ENCODE peak calls at places on chromosomes 5 and 9, in seven cellular contexts. One of them, this sample, is unnamed.

GRCh38 chr5:170865622-170866021 is 3.8 kb downstream of the RANBP17 start:
- DNase-seq in spleen: no peak
- DNase-seq in breast epithelium: no peak
- DNase-seq in mesenchymal stem cell: no peak
- DNase-seq in cardiac muscle cell: no peak
- DNase-seq in heart left ventricle: no peak
- DNase-seq in naive thymus-derived CD4-positive, alpha-beta T cell: no peak
- DNase-seq in this sample: no peak

GRCh38 chr5:147809830-147810666 is 21.4 kb downstream of the SPINK1 start:
- DNase-seq in naive thymus-derived CD4-positive, alpha-beta T cell: no peak
- DNase-seq in cardiac muscle cell: no peak
- DNase-seq in spleen: no peak
- DNase-seq in heart left ventricle: no peak
- DNase-seq in mesenchymal stem cell: no peak
- DNase-seq in breast epithelium: no peak
- DNase-seq in this sample: no peak

GRCh38 chr5:128358826-128359225 is 179.2 kb downstream of the FBN2 start:
- DNase-seq in cardiac muscle cell: peak; percentile 21
- DNase-seq in mesenchymal stem cell: no peak
- DNase-seq in heart left ventricle: no peak
- DNase-seq in spleen: no peak
- DNase-seq in naive thymus-derived CD4-positive, alpha-beta T cell: no peak
- DNase-seq in breast epithelium: no peak
- DNase-seq in this sample: peak; percentile 22

GRCh38 chr9:31140316-31140715 is 1244.1 kb upstream of the ACO1 start:
- DNase-seq in cardiac muscle cell: peak; percentile 59
- DNase-seq in heart left ventricle: no peak
- DNase-seq in spleen: no peak
- DNase-seq in breast epithelium: no peak
- DNase-seq in mesenchymal stem cell: peak; percentile 29
- DNase-seq in naive thymus-derived CD4-positive, alpha-beta T cell: no peak
- DNase-seq in this sample: peak; percentile 4

GRCh38 chr5:181241393-181241975 is 2.2 kb downstream of the RACK1 start:
- DNase-seq in spleen: no peak
- DNase-seq in breast epithelium: no peak
- DNase-seq in heart left ventricle: no peak
- DNase-seq in cardiac muscle cell: peak; percentile 85
- DNase-seq in naive thymus-derived CD4-positive, alpha-beta T cell: no peak
- DNase-seq in mesenchymal stem cell: peak; percentile 91
- DNase-seq in this sample: peak; percentile 80

GRCh38 chr9:101677864-101678263 is 60.6 kb downstream of the GRIN3A start:
- DNase-seq in cardiac muscle cell: no peak
- DNase-seq in spleen: no peak
- DNase-seq in breast epithelium: no peak
- DNase-seq in naive thymus-derived CD4-positive, alpha-beta T cell: no peak
- DNase-seq in mesenchymal stem cell: no peak
- DNase-seq in heart left ventricle: no peak
- DNase-seq in this sample: no peak

GRCh38 chr9:69376651-69377050 is 51.6 kb downstream of the ENTREP1 start:
- DNase-seq in spleen: no peak
- DNase-seq in breast epithelium: peak; percentile 61
- DNase-seq in mesenchymal stem cell: peak; percentile 76
- DNase-seq in heart left ventricle: peak; percentile 51
- DNase-seq in naive thymus-derived CD4-positive, alpha-beta T cell: no peak
- DNase-seq in cardiac muscle cell: peak; percentile 95
- DNase-seq in this sample: peak; percentile 72

GRCh38 chr9:99039388-99040182 is 65.3 kb upstream of the TGFBR1 start:
- DNase-seq in heart left ventricle: no peak
- DNase-seq in mesenchymal stem cell: peak; percentile 31
- DNase-seq in breast epithelium: no peak
- DNase-seq in naive thymus-derived CD4-positive, alpha-beta T cell: no peak
- DNase-seq in cardiac muscle cell: no peak
- DNase-seq in spleen: no peak
- DNase-seq in this sample: peak; percentile 61

GRCh38 chr5:168766038-168766700 is 187.0 kb upstream of the PANK3 start:
- DNase-seq in spleen: no peak
- DNase-seq in mesenchymal stem cell: no peak
- DNase-seq in heart left ventricle: no peak
- DNase-seq in breast epithelium: no peak
- DNase-seq in naive thymus-derived CD4-positive, alpha-beta T cell: no peak
- DNase-seq in cardiac muscle cell: no peak
- DNase-seq in this sample: no peak

GRCh38 chr5:122099060-122099790 is 21.2 kb upstream of the LOX start:
- DNase-seq in naive thymus-derived CD4-positive, alpha-beta T cell: no peak
- DNase-seq in heart left ventricle: no peak
- DNase-seq in spleen: no peak
- DNase-seq in cardiac muscle cell: peak; percentile 61
- DNase-seq in mesenchymal stem cell: peak; percentile 90
- DNase-seq in breast epithelium: no peak
- DNase-seq in this sample: peak; percentile 39

GRCh38 chr5:172722309-172722815 is 48.6 kb downstream of the DUSP1 start:
- DNase-seq in mesenchymal stem cell: peak; percentile 45
- DNase-seq in naive thymus-derived CD4-positive, alpha-beta T cell: no peak
- DNase-seq in cardiac muscle cell: no peak
- DNase-seq in heart left ventricle: no peak
- DNase-seq in breast epithelium: no peak
- DNase-seq in spleen: no peak
- DNase-seq in this sample: no peak

GRCh38 chr9:129580211-129580915 is 40.5 kb downstream of the C9orf50 start:
- DNase-seq in spleen: no peak
- DNase-seq in cardiac muscle cell: no peak
- DNase-seq in naive thymus-derived CD4-positive, alpha-beta T cell: no peak
- DNase-seq in breast epithelium: no peak
- DNase-seq in mesenchymal stem cell: no peak
- DNase-seq in heart left ventricle: no peak
- DNase-seq in this sample: no peak

GRCh38 chr5:99061711-99062110 is 132.9 kb upstream of the CHD1 start:
- DNase-seq in heart left ventricle: no peak
- DNase-seq in mesenchymal stem cell: peak; percentile 37
- DNase-seq in spleen: no peak
- DNase-seq in cardiac muscle cell: no peak
- DNase-seq in breast epithelium: no peak
- DNase-seq in naive thymus-derived CD4-positive, alpha-beta T cell: no peak
- DNase-seq in this sample: peak; percentile 19

GRCh38 chr9:116008278-116008677 is 145.3 kb upstream of the PAPPA start:
- DNase-seq in spleen: no peak
- DNase-seq in heart left ventricle: no peak
- DNase-seq in naive thymus-derived CD4-positive, alpha-beta T cell: no peak
- DNase-seq in cardiac muscle cell: no peak
- DNase-seq in mesenchymal stem cell: no peak
- DNase-seq in breast epithelium: no peak
- DNase-seq in this sample: no peak

GRCh38 chr5:41402845-41403244 is 107.6 kb downstream of the PLCXD3 start:
- DNase-seq in spleen: no peak
- DNase-seq in naive thymus-derived CD4-positive, alpha-beta T cell: no peak
- DNase-seq in heart left ventricle: no peak
- DNase-seq in breast epithelium: no peak
- DNase-seq in mesenchymal stem cell: no peak
- DNase-seq in cardiac muscle cell: no peak
- DNase-seq in this sample: no peak

GRCh38 chr5:77208507-77209163 is 1.8 kb upstream of the PDE8B start:
- DNase-seq in mesenchymal stem cell: no peak
- DNase-seq in heart left ventricle: no peak
- DNase-seq in cardiac muscle cell: no peak
- DNase-seq in breast epithelium: no peak
- DNase-seq in spleen: no peak
- DNase-seq in naive thymus-derived CD4-positive, alpha-beta T cell: no peak
- DNase-seq in this sample: no peak

GRCh38 chr9:114155967-114156294 is 594 bp downstream of the COL27A1 start:
- DNase-seq in naive thymus-derived CD4-positive, alpha-beta T cell: no peak
- DNase-seq in spleen: no peak
- DNase-seq in heart left ventricle: no peak
- DNase-seq in mesenchymal stem cell: no peak
- DNase-seq in cardiac muscle cell: no peak
- DNase-seq in breast epithelium: no peak
- DNase-seq in this sample: no peak

GRCh38 chr9:133184971-133185370 is 21.3 kb upstream of the GBGT1 start:
- DNase-seq in breast epithelium: peak; percentile 54
- DNase-seq in spleen: no peak
- DNase-seq in heart left ventricle: peak; percentile 43
- DNase-seq in naive thymus-derived CD4-positive, alpha-beta T cell: peak; percentile 42
- DNase-seq in mesenchymal stem cell: peak; percentile 82
- DNase-seq in cardiac muscle cell: peak; percentile 90
- DNase-seq in this sample: no peak

GRCh38 chr9:135098400-135099105 is 11.1 kb downstream of the OLFM1 start:
- DNase-seq in naive thymus-derived CD4-positive, alpha-beta T cell: no peak
- DNase-seq in mesenchymal stem cell: no peak
- DNase-seq in spleen: no peak
- DNase-seq in heart left ventricle: no peak
- DNase-seq in cardiac muscle cell: peak; percentile 30
- DNase-seq in breast epithelium: no peak
- DNase-seq in this sample: no peak

GRCh38 chr5:107812570-107813141 is 141.9 kb upstream of the EFNA5 start:
- DNase-seq in heart left ventricle: peak; percentile 54
- DNase-seq in naive thymus-derived CD4-positive, alpha-beta T cell: no peak
- DNase-seq in spleen: no peak
- DNase-seq in breast epithelium: no peak
- DNase-seq in mesenchymal stem cell: peak; percentile 80
- DNase-seq in cardiac muscle cell: peak; percentile 9
- DNase-seq in this sample: peak; percentile 63

GRCh38 chr5:110401881-110402280 is 324.6 kb downstream of the TMEM232 start:
- DNase-seq in naive thymus-derived CD4-positive, alpha-beta T cell: no peak
- DNase-seq in mesenchymal stem cell: peak; percentile 67
- DNase-seq in heart left ventricle: no peak
- DNase-seq in breast epithelium: no peak
- DNase-seq in spleen: no peak
- DNase-seq in cardiac muscle cell: peak; percentile 13
- DNase-seq in this sample: no peak

GRCh38 chr5:149298857-149299404 is 27.3 kb downstream of the AFAP1L1 start:
- DNase-seq in spleen: no peak
- DNase-seq in naive thymus-derived CD4-positive, alpha-beta T cell: no peak
- DNase-seq in cardiac muscle cell: peak; percentile 30
- DNase-seq in mesenchymal stem cell: no peak
- DNase-seq in heart left ventricle: peak; percentile 50
- DNase-seq in breast epithelium: no peak
- DNase-seq in this sample: no peak

GRCh38 chr5:149300441-149300840 is 28.8 kb downstream of the AFAP1L1 start:
- DNase-seq in mesenchymal stem cell: no peak
- DNase-seq in breast epithelium: no peak
- DNase-seq in cardiac muscle cell: no peak
- DNase-seq in heart left ventricle: no peak
- DNase-seq in spleen: no peak
- DNase-seq in naive thymus-derived CD4-positive, alpha-beta T cell: no peak
- DNase-seq in this sample: no peak

GRCh38 chr5:149297340-149298023 is 25.8 kb downstream of the AFAP1L1 start:
- DNase-seq in naive thymus-derived CD4-positive, alpha-beta T cell: no peak
- DNase-seq in cardiac muscle cell: no peak
- DNase-seq in spleen: no peak
- DNase-seq in mesenchymal stem cell: peak; percentile 25
- DNase-seq in breast epithelium: no peak
- DNase-seq in heart left ventricle: peak; percentile 61
- DNase-seq in this sample: no peak

GRCh38 chr5:149299451-149300054 is 27.9 kb downstream of the AFAP1L1 start:
- DNase-seq in spleen: no peak
- DNase-seq in cardiac muscle cell: no peak
- DNase-seq in breast epithelium: no peak
- DNase-seq in heart left ventricle: no peak
- DNase-seq in naive thymus-derived CD4-positive, alpha-beta T cell: no peak
- DNase-seq in mesenchymal stem cell: no peak
- DNase-seq in this sample: no peak

GRCh38 chr5:149298163-149298562 is 26.5 kb downstream of the AFAP1L1 start:
- DNase-seq in naive thymus-derived CD4-positive, alpha-beta T cell: peak; percentile 66
- DNase-seq in heart left ventricle: no peak
- DNase-seq in cardiac muscle cell: no peak
- DNase-seq in spleen: no peak
- DNase-seq in mesenchymal stem cell: no peak
- DNase-seq in breast epithelium: no peak
- DNase-seq in this sample: no peak
- H3K4me1 ChIP-seq in naive thymus-derived CD4-positive, alpha-beta T cell: no peaks in the 10 kb centered on the region
- H3K4me1 ChIP-seq in heart left ventricle: peaks cover 61% of the 10 kb centered on the region
- H3K4me1 ChIP-seq in cardiac muscle cell: peaks cover 20% of the 10 kb centered on the region
- H3K4me1 ChIP-seq in spleen: peaks cover 15% of the 10 kb centered on the region
- H3K4me1 ChIP-seq in mesenchymal stem cell: peaks cover 15% of the 10 kb centered on the region
- H3K4me1 ChIP-seq in breast epithelium: no peaks in the 10 kb centered on the region
- H3K4me1 ChIP-seq in this sample: no peaks in the 10 kb centered on the region

DNA sequence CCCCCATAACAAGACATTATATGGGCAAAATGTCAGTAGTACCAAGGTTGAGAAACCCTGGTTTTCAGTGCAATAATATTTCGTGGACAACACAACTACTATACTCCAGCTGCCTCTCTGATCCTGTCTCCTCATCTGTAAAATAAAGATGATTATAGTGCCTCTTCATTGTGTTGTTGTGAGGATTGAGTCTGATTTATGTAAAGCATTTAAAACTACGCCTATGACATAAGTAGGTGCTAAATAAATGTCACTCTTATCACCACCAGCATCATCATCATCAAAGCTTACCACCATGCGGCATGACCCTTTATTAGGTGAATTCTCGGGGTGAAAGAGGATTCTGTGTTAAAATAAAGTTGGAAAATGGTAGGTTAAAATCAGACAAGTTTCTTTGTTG is 67.8 kb upstream of the IFNE start:
- DNase-seq in naive thymus-derived CD4-positive, alpha-beta T cell: no peak
- DNase-seq in spleen: no peak
- DNase-seq in mesenchymal stem cell: no peak
- DNase-seq in heart left ventricle: no peak
- DNase-seq in cardiac muscle cell: no peak
- DNase-seq in breast epithelium: no peak
- DNase-seq in this sample: no peak
- H3K4me1 ChIP-seq in naive thymus-derived CD4-positive, alpha-beta T cell: no peaks in the 10 kb centered on the region
- H3K4me1 ChIP-seq in spleen: no peaks in the 10 kb centered on the region
- H3K4me1 ChIP-seq in mesenchymal stem cell: peaks cover 3% of the 10 kb centered on the region
- H3K4me1 ChIP-seq in heart left ventricle: no peaks in the 10 kb centered on the region
- H3K4me1 ChIP-seq in cardiac muscle cell: no peaks in the 10 kb centered on the region
- H3K4me1 ChIP-seq in breast epithelium: peaks cover 4% of the 10 kb centered on the region
- H3K4me1 ChIP-seq in this sample: peaks cover 14% of the 10 kb centered on the region

GRCh38 chr5:78540335-78541057 is 108.1 kb downstream of the LHFPL2 start:
- DNase-seq in breast epithelium: peak; percentile 75
- DNase-seq in naive thymus-derived CD4-positive, alpha-beta T cell: no peak
- DNase-seq in heart left ventricle: no peak
- DNase-seq in mesenchymal stem cell: no peak
- DNase-seq in spleen: no peak
- DNase-seq in cardiac muscle cell: no peak
- DNase-seq in this sample: peak; percentile 59

GRCh38 chr5:78543916-78544315 is 104.7 kb downstream of the LHFPL2 start:
- DNase-seq in heart left ventricle: no peak
- DNase-seq in breast epithelium: no peak
- DNase-seq in naive thymus-derived CD4-positive, alpha-beta T cell: no peak
- DNase-seq in cardiac muscle cell: no peak
- DNase-seq in mesenchymal stem cell: peak; percentile 28
- DNase-seq in spleen: no peak
- DNase-seq in this sample: no peak

GRCh38 chr5:78543292-78543691 is 105.3 kb downstream of the LHFPL2 start:
- DNase-seq in naive thymus-derived CD4-positive, alpha-beta T cell: no peak
- DNase-seq in spleen: no peak
- DNase-seq in heart left ventricle: no peak
- DNase-seq in mesenchymal stem cell: no peak
- DNase-seq in breast epithelium: no peak
- DNase-seq in cardiac muscle cell: no peak
- DNase-seq in this sample: no peak

GRCh38 chr5:78542321-78542840 is 106.2 kb downstream of the LHFPL2 start:
- DNase-seq in naive thymus-derived CD4-positive, alpha-beta T cell: no peak
- DNase-seq in breast epithelium: no peak
- DNase-seq in heart left ventricle: no peak
- DNase-seq in cardiac muscle cell: no peak
- DNase-seq in spleen: no peak
- DNase-seq in mesenchymal stem cell: no peak
- DNase-seq in this sample: no peak

GRCh38 chr5:78541058-78541624 is 107.4 kb downstream of the LHFPL2 start:
- DNase-seq in cardiac muscle cell: no peak
- DNase-seq in heart left ventricle: no peak
- DNase-seq in naive thymus-derived CD4-positive, alpha-beta T cell: no peak
- DNase-seq in mesenchymal stem cell: no peak
- DNase-seq in breast epithelium: no peak
- DNase-seq in spleen: no peak
- DNase-seq in this sample: no peak
- H3K4me1 ChIP-seq in cardiac muscle cell: peaks cover 87% of the 10 kb centered on the region
- H3K4me1 ChIP-seq in heart left ventricle: peaks cover 8% of the 10 kb centered on the region
- H3K4me1 ChIP-seq in naive thymus-derived CD4-positive, alpha-beta T cell: no peaks in the 10 kb centered on the region
- H3K4me1 ChIP-seq in mesenchymal stem cell: peaks cover 6% of the 10 kb centered on the region
- H3K4me1 ChIP-seq in breast epithelium: peaks cover 17% of the 10 kb centered on the region
- H3K4me1 ChIP-seq in spleen: no peaks in the 10 kb centered on the region
- H3K4me1 ChIP-seq in this sample: peaks cover 46% of the 10 kb centered on the region

GRCh38 chr9:131290039-131290766 is 680 bp downstream of the PLPP7 start:
- DNase-seq in spleen: no peak
- DNase-seq in breast epithelium: no peak
- DNase-seq in mesenchymal stem cell: no peak
- DNase-seq in cardiac muscle cell: no peak
- DNase-seq in heart left ventricle: no peak
- DNase-seq in naive thymus-derived CD4-positive, alpha-beta T cell: no peak
- DNase-seq in this sample: no peak
- H3K4me1 ChIP-seq in spleen: peaks cover 5% of the 10 kb centered on the region
- H3K4me1 ChIP-seq in breast epithelium: no peaks in the 10 kb centered on the region
- H3K4me1 ChIP-seq in mesenchymal stem cell: peaks cover 5% of the 10 kb centered on the region
- H3K4me1 ChIP-seq in cardiac muscle cell: peaks cover 33% of the 10 kb centered on the region
- H3K4me1 ChIP-seq in heart left ventricle: peaks cover 12% of the 10 kb centered on the region
- H3K4me1 ChIP-seq in naive thymus-derived CD4-positive, alpha-beta T cell: no peaks in the 10 kb centered on the region
- H3K4me1 ChIP-seq in this sample: no peaks in the 10 kb centered on the region